ENCODE peak calls at places on chromosomes 12 and 14, in nine cellular contexts. I is A172; K is astrocyte of the spinal cord; Y is GM12865; Q is stimulated activated CD8-positive, alpha-beta memory T cell treated with anti-CD3 and anti-CD28 coated beads, Interleukin-2, amount 100 ng/mL, for 48 hours; M is NCI-H1105 treated with DMSO at 0.1 percent for 48 hours; J is heart right ventricle; F is LoVo; R is AML-193. U is an unnamed sample.

GRCh38 chr14:65237023-65237814 is 134.9 kb upstream of the MAX start:
- DNase-seq in I (peak), K (no peak), Y (no peak), Q (no peak), M (no peak), J (no peak), F (no peak), R (no peak), U (no peak)

GRCh38 chr14:57085043-57085442 is 183.7 kb downstream of the EXOC5 start:
- DNase-seq in I (no peak), K (no peak), Y (no peak), Q (no peak), M (no peak), J (no peak), F (no peak), R (no peak), U (no peak)

GRCh38 chr12:42631507-42631906 is 42.0 kb upstream of the PRICKLE1 start:
- DNase-seq in I (no peak), K (peak), Y (no peak), Q (no peak), M (no peak), J (no peak), F (no peak), R (no peak), U (no peak)

GRCh38 chr12:109880049-109880931 is at the start of gene GLTP:
- DNase-seq in I (peak), K (peak), Y (peak), Q (peak), M (peak), J (peak), F (peak), R (peak), U (peak)

GRCh38 chr14:98953544-98954346 is 318.3 kb downstream of the BCL11B start:
- DNase-seq in I (peak), K (peak), Y (no peak), Q (no peak), M (no peak), J (peak), F (peak), R (no peak), U (peak)

GRCh38 chr12:116353958-116354357 is 76.5 kb upstream of the MED13L start:
- DNase-seq in I (no peak), K (no peak), Y (no peak), Q (no peak), M (no peak), J (no peak), F (no peak), R (no peak), U (no peak)

GRCh38 chr12:5758347-5758746 is 186.7 kb downstream of the ANO2 start:
- DNase-seq in I (no peak), K (no peak), Y (no peak), Q (no peak), M (no peak), J (no peak), F (no peak), R (no peak), U (no peak)

GRCh38 chr14:22852940-22853767 is 16.8 kb downstream of the MMP14 start:
- DNase-seq in I (peak), K (peak), Y (peak), Q (peak), M (peak), J (peak), F (peak), R (peak), U (peak)

GRCh38 chr14:61889914-61890351 is 127.7 kb downstream of the SNAPC1 start:
- DNase-seq in I (no peak), K (no peak), Y (peak), Q (no peak), M (no peak), J (no peak), F (no peak), R (no peak), U (no peak)

GRCh38 chr12:103771466-103771865 is 69.6 kb downstream of the NT5DC3 start:
- DNase-seq in I (peak), K (peak), Y (peak), Q (no peak), M (no peak), J (no peak), F (no peak), R (peak), U (peak)

GRCh38 chr14:53180272-53181221 is 27.4 kb upstream of the DDHD1 start:
- DNase-seq in I (peak), K (peak), Y (peak), Q (peak), M (no peak), J (no peak), F (no peak), R (no peak), U (peak)

GRCh38 chr14:95935228-95935822 is 58.7 kb downstream of the TUNAR start:
- DNase-seq in I (peak), K (peak), Y (peak), Q (no peak), M (no peak), J (no peak), F (peak), R (peak), U (peak)

GRCh38 chr14:100587763-100588411 is 670 bp upstream of the BEGAIN start:
- DNase-seq in I (no peak), K (no peak), Y (no peak), Q (no peak), M (no peak), J (no peak), F (no peak), R (no peak), U (no peak)

GRCh38 chr12:79886917-79887519 is 47.9 kb downstream of the PPP1R12A start:
- DNase-seq in I (peak), K (peak), Y (peak), Q (no peak), M (peak), J (no peak), F (peak), R (peak), U (no peak)

GRCh38 chr12:65834146-65834935 is 10.1 kb downstream of the HMGA2 start:
- DNase-seq in I (no peak), K (no peak), Y (no peak), Q (no peak), M (no peak), J (no peak), F (no peak), R (no peak), U (no peak)

GRCh38 chr14:50230601-50231474 is 540 bp downstream of the SOS2 start:
- DNase-seq in I (peak), K (peak), Y (peak), Q (peak), M (peak), J (peak), F (peak), R (peak), U (peak)

GRCh38 chr12:50610171-50610570 is 105.4 kb downstream of the DIP2B start:
- DNase-seq in I (no peak), K (no peak), Y (no peak), Q (no peak), M (no peak), J (no peak), F (no peak), R (no peak), U (no peak)

GRCh38 chr12:25615119-25615518 is 62.0 kb upstream of the LMNTD1 start:
- DNase-seq in I (peak), K (peak), Y (no peak), Q (no peak), M (no peak), J (no peak), F (peak), R (no peak), U (peak)

GRCh38 chr12:59317598-59317997 is 278.2 kb upstream of the SLC16A7 start:
- DNase-seq in I (no peak), K (no peak), Y (no peak), Q (no peak), M (no peak), J (no peak), F (no peak), R (no peak), U (no peak)

GRCh38 chr14:55746533-55746932 is 166.5 kb downstream of the KTN1 start:
- DNase-seq in I (no peak), K (peak), Y (no peak), Q (no peak), M (no peak), J (no peak), F (no peak), R (no peak), U (peak)

GRCh38 chr14:69151458-69152180 is 1.3 kb downstream of the DCAF5 start:
- DNase-seq in I (peak), K (peak), Y (peak), Q (peak), M (peak), J (peak), F (peak), R (peak), U (peak)

GRCh38 chr14:89367449-89368120 is 49.4 kb downstream of the FOXN3 start:
- DNase-seq in I (no peak), K (no peak), Y (no peak), Q (no peak), M (no peak), J (no peak), F (no peak), R (no peak), U (no peak)

GRCh38 chr12:125304029-125304428 is 238.8 kb downstream of the AACS start:
- DNase-seq in I (no peak), K (no peak), Y (no peak), Q (no peak), M (no peak), J (no peak), F (no peak), R (no peak), U (no peak)

GRCh38 chr14:92582706-92583452 is 69.3 kb downstream of the RIN3 start:
- DNase-seq in I (no peak), K (no peak), Y (peak), Q (no peak), M (no peak), J (no peak), F (no peak), R (no peak), U (no peak)

GRCh38 chr12:74515849-74516248 is 21.8 kb upstream of the ATXN7L3B start:
- DNase-seq in I (peak), K (no peak), Y (no peak), Q (no peak), M (no peak), J (no peak), F (no peak), R (no peak), U (no peak)

GRCh38 chr12:124279846-124280360 is 15.0 kb upstream of the RFLNA start:
- DNase-seq in I (no peak), K (peak), Y (no peak), Q (no peak), M (no peak), J (no peak), F (no peak), R (no peak), U (no peak)

GRCh38 chr12:67981236-67982164 is 7.7 kb upstream of the IFNG-AS1 start:
- DNase-seq in I (peak), K (peak), Y (no peak), Q (no peak), M (no peak), J (no peak), F (peak), R (no peak), U (peak)

GRCh38 chr12:91991397-91992187 is 154.1 kb downstream of the BTG1 start:
- DNase-seq in I (no peak), K (peak), Y (peak), Q (no peak), M (no peak), J (no peak), F (no peak), R (no peak), U (peak)

GRCh38 chr14:100340454-100340813 is 17.3 kb downstream of the SLC25A47 start:
- DNase-seq in I (no peak), K (no peak), Y (no peak), Q (no peak), M (no peak), J (no peak), F (no peak), R (no peak), U (no peak)

GRCh38 chr14:76872796-76873432 is 46.7 kb downstream of the LRRC74A start:
- DNase-seq in I (peak), K (peak), Y (peak), Q (peak), M (peak), J (peak), F (peak), R (peak), U (peak)